ENCODE peak calls at places on chromosomes 6 and 20, in eight cellular contexts. R is adrenal gland; N is effector CD8-positive, alpha-beta T cell; K is activated naive CD4-positive, alpha-beta T cell treated with Interleukin-2 at 50 U/mL for 16 hours; F is COR-L47; O is caudate nucleus; M is fibroblast of mammary gland; J is pancreas. Z is an unnamed sample.

GRCh38 chr20:49420811-49421295 is 61.6 kb downstream of the KCNB1 start:
- DNase-seq in R (no peak), N (no peak), K (no peak), F (no peak), O (no peak), M (peak; percentile 42), J (no peak), Z (no peak)

GRCh38 chr6:138012682-138013081 is 94.5 kb downstream of the PERP start:
- DNase-seq in R (no peak), N (no peak), K (no peak), F (peak; percentile 10), O (no peak), M (no peak), J (no peak), Z (no peak)

GRCh38 chr20:31972481-31973386 is 4.8 kb downstream of the XKR7 start:
- DNase-seq in R (no peak), N (no peak), K (no peak), F (no peak), O (no peak), M (no peak), J (no peak), Z (no peak)

GRCh38 chr20:47167846-47168245 is 188.7 kb downstream of the ZMYND8 start:
- DNase-seq in R (no peak), N (no peak), K (no peak), F (no peak), O (no peak), M (no peak), J (no peak), Z (no peak)

GRCh38 chr6:106924699-106925523 is 49.6 kb downstream of the CD24 start:
- DNase-seq in R (no peak), N (no peak), K (no peak), F (no peak), O (no peak), M (no peak), J (peak; percentile 78), Z (no peak)

GRCh38 chr6:4819706-4820283 is 43.6 kb downstream of the CDYL start:
- DNase-seq in R (no peak), N (no peak), K (no peak), F (no peak), O (no peak), M (peak; percentile 70), J (no peak), Z (no peak)

GRCh38 chr6:136534268-136534667 is 16.0 kb downstream of the MAP7 start:
- DNase-seq in R (no peak), N (no peak), K (no peak), F (no peak), O (no peak), M (no peak), J (no peak), Z (no peak)

GRCh38 chr20:43870484-43870883 is 44.2 kb upstream of the TOX2 start:
- DNase-seq in R (no peak), N (no peak), K (no peak), F (no peak), O (no peak), M (peak; percentile 21), J (no peak), Z (no peak)

GRCh38 chr6:9502991-9503761 is 911.7 kb downstream of the TFAP2A start:
- DNase-seq in R (no peak), N (no peak), K (no peak), F (no peak), O (no peak), M (peak; percentile 23), J (no peak), Z (no peak)

GRCh38 chr6:137878810-137879285 is 11.8 kb downstream of the TNFAIP3 start:
- DNase-seq in R (no peak), N (peak; percentile 40), K (no peak), F (no peak), O (no peak), M (no peak), J (no peak), Z (no peak)

GRCh38 chr6:33344771-33345697 is 27.5 kb upstream of the ZBTB22 start:
- DNase-seq in R (peak; percentile 80), N (peak; percentile 51), K (peak; percentile 63), F (peak; percentile 80), O (no peak), M (peak; percentile 75), J (peak; percentile 36), Z (no peak)

GRCh38 chr20:2693286-2693995 is 861 bp downstream of the EBF4 start:
- DNase-seq in R (no peak), N (peak; percentile 32), K (peak; percentile 50), F (no peak), O (peak; percentile 33), M (no peak), J (no peak), Z (no peak)

GRCh38 chr20:38308047-38308438 is 4.1 kb downstream of the BPI start:
- DNase-seq in R (no peak), N (no peak), K (no peak), F (no peak), O (no peak), M (peak; percentile 6), J (no peak), Z (no peak)

GRCh38 chr6:166541366-166541765 is 45.1 kb downstream of the RAMACL start:
- DNase-seq in R (no peak), N (no peak), K (peak; percentile 23), F (no peak), O (no peak), M (no peak), J (no peak), Z (no peak)

GRCh38 chr6:98842489-98843180 is 8.3 kb downstream of the POU3F2 start:
- DNase-seq in R (no peak), N (no peak), K (no peak), F (no peak), O (no peak), M (no peak), J (no peak), Z (no peak)

GRCh38 chr6:98686008-98686601 is 148.3 kb upstream of the POU3F2 start:
- DNase-seq in R (no peak), N (no peak), K (no peak), F (no peak), O (no peak), M (no peak), J (no peak), Z (no peak)

GRCh38 chr6:107173779-107174178 is 58.5 kb upstream of the BEND3 start:
- DNase-seq in R (no peak), N (no peak), K (no peak), F (no peak), O (no peak), M (peak; percentile 17), J (no peak), Z (no peak)

GRCh38 chr6:135640449-135641111 is 143.0 kb upstream of the AHI1 start:
- DNase-seq in R (no peak), N (no peak), K (no peak), F (no peak), O (no peak), M (peak; percentile 17), J (no peak), Z (no peak)

GRCh38 chr20:21241400-21241799 is 61.7 kb upstream of the XRN2 start:
- DNase-seq in R (no peak), N (no peak), K (no peak), F (peak; percentile 69), O (no peak), M (no peak), J (no peak), Z (no peak)

GRCh38 chr20:40685349-40685748 is 3.7 kb downstream of the MAFB start:
- DNase-seq in R (no peak), N (no peak), K (no peak), F (no peak), O (no peak), M (no peak), J (no peak), Z (no peak)

GRCh38 chr6:122020588-122021271 is 378.7 kb upstream of the HSF2 start:
- DNase-seq in R (no peak), N (no peak), K (no peak), F (no peak), O (no peak), M (no peak), J (no peak), Z (no peak)

GRCh38 chr6:15400572-15401004 is 154.7 kb downstream of the JARID2 start:
- DNase-seq in R (peak; percentile 73), N (no peak), K (no peak), F (peak; percentile 31), O (peak; percentile 35), M (no peak), J (peak; percentile 28), Z (no peak)

Z was measured in GOT3.